ENCODE peak calls at places on chromosomes 7 and 10, in four cellular contexts. M is A549, Z is NCI-H1105 treated with DMSO at 0.1 percent for 48 hours, G is mucosa of gallbladder. K is an unnamed sample.

GRCh38 chr7:132450188-132450587 is 126.1 kb downstream of the PLXNA4 start:
- DNase-seq in M (no peak), Z (no peak), G (no peak), K (no peak)

GRCh38 chr7:112887-113286 is 79.5 kb upstream of the FAM20C start:
- DNase-seq in M (no peak), Z (no peak), G (no peak), K (no peak)

GRCh38 chr10:71217266-71218045 is 5.1 kb downstream of the UNC5B start:
- DNase-seq in M (no peak), Z (peak; percentile 56), G (no peak), K (no peak)

GRCh38 chr10:18406136-18406535 is 245.3 kb downstream of the NSUN6 start:
- DNase-seq in M (no peak), Z (no peak), G (no peak), K (no peak)

GRCh38 chr10:100739516-100740368 is 5.6 kb upstream of the PAX2 start:
- DNase-seq in M (peak; percentile 29), Z (peak; percentile 34), G (no peak), K (no peak)

GRCh38 chr7:30226593-30227268 is 57.7 kb upstream of the ZNRF2 start:
- DNase-seq in M (peak; percentile 69), Z (peak; percentile 83), G (no peak), K (peak; percentile 75)

GRCh38 chr7:137462074-137462715 is 118.7 kb upstream of the PTN start:
- DNase-seq in M (no peak), Z (no peak), G (no peak), K (no peak)

GRCh38 chr10:15245530-15245929 is 77.0 kb upstream of the NMT2 start:
- DNase-seq in M (peak; percentile 34), Z (no peak), G (no peak), K (no peak)

GRCh38 chr7:149788300-149788851 is 15.0 kb upstream of the ZNF467 start:
- DNase-seq in M (no peak), Z (no peak), G (no peak), K (no peak)

GRCh38 chr7:158355456-158356065 is 232.1 kb downstream of the PTPRN2 start:
- DNase-seq in M (peak; percentile 20), Z (peak; percentile 12), G (peak; percentile 4), K (no peak)

GRCh38 chr10:35384265-35384868 is 48.1 kb downstream of the CCNY start:
- DNase-seq in M (no peak), Z (no peak), G (no peak), K (no peak)

GRCh38 chr7:79982151-79982770 is 152.4 kb upstream of the GNAI1 start:
- DNase-seq in M (peak; percentile 5), Z (no peak), G (no peak), K (no peak)

GRCh38 chr7:149825567-149826343 is 12.4 kb upstream of the ZNF862 start:
- DNase-seq in M (no peak), Z (no peak), G (no peak), K (no peak)

GRCh38 chr10:112000466-112000865 is 183.1 kb downstream of the GPAM start:
- DNase-seq in M (no peak), Z (no peak), G (no peak), K (no peak)

GRCh38 chr10:33813415-33813814 is 478.9 kb upstream of the NRP1 start:
- DNase-seq in M (no peak), Z (no peak), G (no peak), K (no peak)

GRCh38 chr7:97004237-97004930 is 969 bp upstream of the DLX6 start:
- DNase-seq in M (no peak), Z (peak; percentile 99), G (no peak), K (no peak)

K was measured in stomach.